ENCODE peak calls at places on chromosomes 11 and 22, in five cellular contexts. C is GM12878, J is A549, S is K562, M is endothelial cell of umbilical vein. D is an unnamed sample.

GRCh38 chr11:20342347-20343279 is 20.9 kb upstream of the HTATIP2 start:
- DNase-seq in C (no peak), J (no peak), S (no peak), M (no peak), D (no peak)

GRCh38 chr11:7612056-7612660 is 61.1 kb downstream of the CYB5R2 start:
- DNase-seq in C (no peak), J (no peak), S (no peak), M (no peak), D (no peak)

GRCh38 chr11:33713162-33713913 is 12.7 kb upstream of the C11orf91 start:
- DNase-seq in C (no peak), J (no peak), S (no peak), M (no peak), D (peak)

GRCh38 chr11:86099727-86100320 is 30.9 kb upstream of the PICALM start:
- DNase-seq in C (no peak), J (peak), S (no peak), M (no peak), D (no peak)

GRCh38 chr11:60334005-60334620 is 7.1 kb downstream of the MS4A6E start:
- DNase-seq in C (no peak), J (peak), S (peak), M (peak), D (peak)

GRCh38 chr11:13663631-13664071 is 4.8 kb upstream of the FAR1 start:
- DNase-seq in C (no peak), J (no peak), S (no peak), M (peak), D (no peak)

GRCh38 chr22:39825661-39826102 is 67.9 kb downstream of the ENTHD1 start:
- DNase-seq in C (peak), J (no peak), S (no peak), M (no peak), D (no peak)

GRCh38 chr11:114322934-114323333 is 26.7 kb downstream of the NNMT start:
- DNase-seq in C (no peak), J (no peak), S (no peak), M (no peak), D (no peak)

GRCh38 chr22:45991108-45991507 is 14.1 kb upstream of the WNT7B start:
- DNase-seq in C (no peak), J (no peak), S (no peak), M (no peak), D (no peak)

GRCh38 chr11:62671604-62672528 is at the start of the genes LBHD1 and UQCC3:
- DNase-seq in C (no peak), J (peak), S (peak), M (peak), D (peak)

GRCh38 chr11:76695767-76696166 is 25.2 kb upstream of the LRRC32 start:
- DNase-seq in C (no peak), J (no peak), S (no peak), M (no peak), D (peak)

GRCh38 chr22:22830193-22830592 is 57.4 kb upstream of the IGLL5 start:
- DNase-seq in C (no peak), J (no peak), S (no peak), M (no peak), D (no peak)

GRCh38 chr11:82719316-82719715 is 14.3 kb downstream of the FAM181B start:
- DNase-seq in C (no peak), J (no peak), S (no peak), M (no peak), D (no peak)

GRCh38 chr11:9455722-9456121 is 5.1 kb upstream of the ZNF143 start:
- DNase-seq in C (no peak), J (no peak), S (no peak), M (no peak), D (no peak)

GRCh38 chr11:100072131-100072530 is 615.0 kb upstream of the ARHGAP42 start:
- DNase-seq in C (no peak), J (no peak), S (no peak), M (no peak), D (no peak)

GRCh38 chr11:122192634-122193245 is 76.7 kb upstream of the BLID start:
- DNase-seq in C (no peak), J (no peak), S (no peak), M (peak), D (no peak)

GRCh38 chr11:118918128-118918685 is 7.5 kb downstream of the BCL9L start:
- DNase-seq in C (no peak), J (peak), S (peak), M (peak), D (no peak)

GRCh38 chr11:59901306-59901705 is 22.7 kb downstream of the OOSP3 start:
- DNase-seq in C (no peak), J (peak), S (no peak), M (peak), D (peak)

GRCh38 chr22:47049078-47049609 is 286.7 kb downstream of the TBC1D22A start:
- DNase-seq in C (no peak), J (no peak), S (no peak), M (no peak), D (peak)

GRCh38 chr11:113278925-113279324 is 35.5 kb upstream of the TTC12 start:
- DNase-seq in C (no peak), J (no peak), S (no peak), M (no peak), D (no peak)

GRCh38 chr11:94767701-94768601 is at the start of gene AMOTL1:
- DNase-seq in C (no peak), J (peak), S (peak), M (peak), D (peak)

GRCh38 chr22:25076281-25076680 is 123.4 kb upstream of the CRYBB3 start:
- DNase-seq in C (no peak), J (no peak), S (no peak), M (no peak), D (no peak)

GRCh38 chr11:102451041-102451692 is 1.4 kb downstream of the TMEM123 start:
- DNase-seq in C (no peak), J (no peak), S (no peak), M (peak), D (no peak)

GRCh38 chr11:126186708-126187481 is 24.6 kb downstream of the RPUSD4 start:
- DNase-seq in C (no peak), J (no peak), S (no peak), M (no peak), D (no peak)

GRCh38 chr11:26993965-26994446 is at the start of gene FIBIN:
- DNase-seq in C (no peak), J (no peak), S (no peak), M (no peak), D (no peak)

GRCh38 chr11:111302298-111302697 is 4.0 kb downstream of the POU2AF3 start:
- DNase-seq in C (no peak), J (no peak), S (no peak), M (no peak), D (no peak)

GRCh38 chr22:20260071-20260722 is 7.9 kb downstream of the RTN4R start:
- DNase-seq in C (no peak), J (no peak), S (no peak), M (no peak), D (no peak)

GRCh38 chr22:50660306-50660705 is 12.3 kb upstream of the SHANK3 start:
- DNase-seq in C (no peak), J (no peak), S (no peak), M (no peak), D (no peak)

GRCh38 chr11:926341-926916 is 759 bp downstream of the AP2A2 start:
- DNase-seq in C (no peak), J (peak), S (peak), M (peak), D (no peak)

GRCh38 chr11:27293500-27294417 is 69.3 kb downstream of the CCDC34 start:
- DNase-seq in C (no peak), J (no peak), S (no peak), M (no peak), D (no peak)

GRCh38 chr11:69922596-69923111 is 103.4 kb upstream of the FGF3 start:
- DNase-seq in C (no peak), J (no peak), S (no peak), M (no peak), D (no peak)

GRCh38 chr11:94169930-94170329 is 41.3 kb downstream of the PANX1 start:
- DNase-seq in C (no peak), J (no peak), S (no peak), M (no peak), D (no peak)

GRCh38 chr11:23574149-23574548 is 713.9 kb upstream of the CCDC179 start:
- DNase-seq in C (no peak), J (no peak), S (no peak), M (no peak), D (no peak)

GRCh38 chr11:73106347-73106746 is 35.8 kb downstream of the FCHSD2 start:
- DNase-seq in C (no peak), J (no peak), S (no peak), M (no peak), D (no peak)
- TF ChIP-seq MYC in C (no peak), J (no peak), S (no peak), M (no peak), D (no peak)

DNA sequence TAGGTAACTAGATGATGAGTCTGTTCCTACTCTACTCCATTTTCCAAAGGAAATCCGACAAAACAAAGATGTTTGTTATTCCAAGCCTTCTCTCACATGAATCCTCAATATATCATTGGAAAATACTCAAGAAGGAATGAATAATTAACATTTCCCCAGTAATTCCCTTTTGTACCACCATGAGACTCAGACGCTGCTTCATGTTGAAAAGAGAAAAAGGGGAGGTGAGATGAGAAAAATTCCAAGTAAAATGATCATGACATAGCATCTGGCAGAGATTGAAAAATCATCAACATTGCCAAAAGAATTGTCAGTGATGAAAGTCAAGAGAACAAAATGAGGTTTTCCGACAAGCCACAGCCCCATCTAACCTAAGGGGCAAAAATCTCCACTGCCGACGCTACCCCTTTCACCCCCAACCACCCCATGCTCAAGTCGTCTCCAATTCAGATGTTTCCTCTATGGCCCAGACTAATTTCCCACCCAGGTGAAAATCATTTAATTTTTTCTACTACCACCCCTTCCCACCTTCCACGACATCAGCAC is 1.3 kb downstream of the RAB6A start:
- DNase-seq in C (no peak), J (peak), S (no peak), M (peak), D (peak)
- TF ChIP-seq CTCF in C (no peak), J (peak), S (no peak), M (no peak), D (no peak)

GRCh38 chr11:68854273-68854958 is 12.7 kb upstream of the CPT1A start:
- DNase-seq in C (no peak), J (no peak), S (no peak), M (no peak), D (no peak)

GRCh38 chr11:68855205-68855978 is 13.7 kb upstream of the CPT1A start:
- DNase-seq in C (no peak), J (no peak), S (no peak), M (peak), D (peak)

GRCh38 chr11:68857037-68857586 is 15.4 kb upstream of the CPT1A start:
- DNase-seq in C (no peak), J (no peak), S (no peak), M (no peak), D (no peak)

GRCh38 chr11:68848429-68848828 is 6.7 kb upstream of the CPT1A start:
- DNase-seq in C (no peak), J (no peak), S (no peak), M (no peak), D (no peak)

GRCh38 chr11:68852628-68853027 is 10.9 kb upstream of the CPT1A start:
- DNase-seq in C (no peak), J (no peak), S (no peak), M (no peak), D (no peak)
- TF ChIP-seq MYC in C (no peak), J (no peak), S (no peak), M (no peak), D (no peak)

GRCh38 chr22:21657361-21658118 is 8.3 kb upstream of the PPIL2 start:
- DNase-seq in C (peak), J (peak), S (peak), M (peak), D (peak)
- TF ChIP-seq CTCF in C (no peak), J (no peak), S (no peak), M (no peak), D (no peak)

GRCh38 chr11:65574963-65575567 is 788 bp upstream of the EHBP1L1 start:
- DNase-seq in C (no peak), J (no peak), S (peak), M (peak), D (no peak)
- TF ChIP-seq MYC in C (no peak), J (no peak), S (no peak), M (no peak), D (no peak)

GRCh38 chr11:72693271-72693968 is 19.2 kb upstream of the PDE2A start:
- DNase-seq in C (no peak), J (no peak), S (no peak), M (no peak), D (no peak)
- TF ChIP-seq CTCF in C (no peak), J (no peak), S (no peak), M (no peak), D (no peak)

GRCh38 chr11:66329165-66329673 is 7.0 kb downstream of the RIN1 start:
- DNase-seq in C (no peak), J (no peak), S (peak), M (no peak), D (no peak)
- TF ChIP-seq MYC in C (no peak), J (no peak), S (no peak), M (no peak), D (no peak)

GRCh38 chr22:37420656-37421467 is 6.4 kb downstream of the ELFN2 start:
- DNase-seq in C (no peak), J (no peak), S (no peak), M (peak), D (peak)
- TF ChIP-seq CTCF in C (no peak), J (no peak), S (no peak), M (no peak), D (no peak)

GRCh38 chr11:43212279-43212678 is 99.5 kb upstream of the API5 start:
- DNase-seq in C (no peak), J (no peak), S (no peak), M (no peak), D (no peak)
- TF ChIP-seq MYC in C (no peak), J (no peak), S (no peak), M (no peak), D (no peak)

D was measured in NB4.